ENCODE peak calls at places on chromosomes 12 and 14, in five cellular contexts. P, G, Q, E and Y are unnamed samples.

GRCh38 chr12:130160711-130161231 is 1.5 kb upstream of the FZD10 start:
- DNase-seq in P (no peak), G (no peak), Q (no peak), E (no peak), Y (no peak)

GRCh38 chr14:93958567-93959238 is 17.7 kb downstream of the ASB2 start:
- DNase-seq in P (no peak), G (no peak), Q (no peak), E (no peak), Y (no peak)

GRCh38 chr12:20030847-20031246 is 337.5 kb upstream of the PDE3A start:
- DNase-seq in P (no peak), G (peak; percentile 40), Q (no peak), E (peak; percentile 8), Y (no peak)

GRCh38 chr12:108696996-108697290 is 34.4 kb downstream of the CORO1C start:
- DNase-seq in P (no peak), G (no peak), Q (no peak), E (no peak), Y (no peak)

GRCh38 chr14:94446126-94446525 is 6.5 kb downstream of the SERPINA11 start:
- DNase-seq in P (no peak), G (no peak), Q (no peak), E (no peak), Y (no peak)

GRCh38 chr12:104291867-104292524 is 11.5 kb upstream of the EID3 start:
- DNase-seq in P (no peak), G (peak; percentile 15), Q (no peak), E (no peak), Y (no peak)

GRCh38 chr14:33846100-33846824 is 104.6 kb downstream of the EGLN3 start:
- DNase-seq in P (no peak), G (no peak), Q (no peak), E (no peak), Y (no peak)

GRCh38 chr12:52628111-52628507 is 9.8 kb upstream of the KRT73 start:
- DNase-seq in P (no peak), G (no peak), Q (no peak), E (no peak), Y (no peak)

GRCh38 chr12:54404061-54405004 is 14.7 kb downstream of the ITGA5 start:
- DNase-seq in P (peak; percentile 61), G (peak; percentile 77), Q (peak; percentile 70), E (peak; percentile 57), Y (no peak)

GRCh38 chr12:51189790-51190355 is 16.9 kb upstream of the TFCP2 start:
- DNase-seq in P (no peak), G (no peak), Q (no peak), E (no peak), Y (no peak)

GRCh38 chr14:54627718-54628345 is 60.9 kb downstream of the SAMD4A start:
- DNase-seq in P (peak; percentile 6), G (peak; percentile 83), Q (peak; percentile 64), E (no peak), Y (no peak)

GRCh38 chr14:101087614-101088394 is 184.3 kb upstream of the RTL1 start:
- DNase-seq in P (no peak), G (peak; percentile 26), Q (no peak), E (no peak), Y (no peak)

GRCh38 chr12:117360551-117361311 is 695 bp downstream of the NOS1 start:
- DNase-seq in P (no peak), G (no peak), Q (no peak), E (no peak), Y (no peak)

GRCh38 chr14:52269100-52269499 is 1.6 kb downstream of the PTGDR start:
- DNase-seq in P (no peak), G (no peak), Q (no peak), E (no peak), Y (no peak)

GRCh38 chr12:71636704-71637115 is 26.9 kb downstream of the ZFC3H1 start:
- DNase-seq in P (no peak), G (peak; percentile 82), Q (peak; percentile 68), E (peak; percentile 38), Y (no peak)

GRCh38 chr14:74911704-74912103 is 11.4 kb downstream of the RPS6KL1 start:
- DNase-seq in P (no peak), G (no peak), Q (no peak), E (peak; percentile 64), Y (no peak)

GRCh38 chr14:32370720-32371119 is 41.6 kb downstream of the AKAP6 start:
- DNase-seq in P (no peak), G (peak; percentile 49), Q (no peak), E (no peak), Y (no peak)

GRCh38 chr12:12008232-12008850 is 62.4 kb upstream of the BCL2L14 start:
- DNase-seq in P (peak; percentile 31), G (no peak), Q (peak; percentile 74), E (no peak), Y (no peak)

DNA sequence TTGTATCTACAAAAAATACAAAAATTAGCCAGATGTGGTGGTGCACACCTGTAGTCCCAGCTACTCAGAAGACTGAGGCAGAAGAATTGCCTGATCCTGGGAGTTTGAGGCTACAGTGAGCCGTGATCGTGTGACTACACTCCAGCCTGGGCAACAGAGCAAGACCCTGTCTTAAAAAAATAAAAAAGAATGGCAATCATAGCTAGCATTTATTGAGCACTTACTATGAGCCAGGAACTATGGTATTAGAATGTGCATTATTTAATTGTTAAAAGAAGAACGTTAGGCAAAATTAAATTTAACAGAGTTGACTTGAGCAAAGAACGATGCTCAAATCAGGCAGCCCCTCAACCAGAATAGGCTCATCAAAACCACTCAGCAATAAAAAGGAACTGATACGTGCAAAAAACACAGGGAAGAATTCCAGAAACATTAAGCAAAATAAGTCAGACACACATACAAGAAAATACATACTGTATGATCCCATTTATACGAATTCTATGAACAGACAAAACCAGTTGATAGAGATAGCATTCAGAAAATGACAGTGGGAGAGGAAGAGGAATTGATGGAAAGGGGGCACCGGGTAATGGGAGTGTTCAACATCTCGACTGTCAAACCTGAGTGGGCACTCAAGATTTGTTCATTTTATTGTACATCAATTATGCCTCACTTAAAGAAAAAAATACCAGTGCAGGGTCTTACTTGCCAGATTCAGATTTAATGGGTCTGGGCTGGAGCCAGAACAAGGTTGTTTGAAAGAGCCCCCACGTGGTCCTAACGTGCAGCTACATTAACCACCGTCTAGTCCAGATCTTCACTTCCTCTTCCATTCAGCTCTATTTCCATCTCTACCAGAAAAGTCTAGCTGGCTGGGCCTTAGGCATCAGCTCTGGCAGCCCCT is 8.0 kb downstream of the SCNN1A start:
- DNase-seq in P (no peak), G (peak; percentile 68), Q (peak; percentile 63), E (no peak), Y (no peak)
- TF ChIP-seq CTCF in P (peak; percentile 68), G (peak; percentile 20), Q (peak; percentile 20), E (no peak), Y (no peak)

GRCh38 chr12:57545809-57546437 is 1.1 kb downstream of the DCTN2 start:
- DNase-seq in P (no peak), G (no peak), Q (no peak), E (no peak), Y (no peak)

GRCh38 chr12:57549203-57549908 is 488 bp upstream of the KIF5A start:
- DNase-seq in P (no peak), G (no peak), Q (no peak), E (no peak), Y (no peak)

GRCh38 chr12:57547366-57548315 is 649 bp upstream of the DCTN2 start:
- DNase-seq in P (no peak), G (no peak), Q (no peak), E (no peak), Y (no peak)

GRCh38 chr12:57548488-57548887 is 1.4 kb upstream of the KIF5A start:
- DNase-seq in P (no peak), G (no peak), Q (no peak), E (no peak), Y (no peak)

DNA sequence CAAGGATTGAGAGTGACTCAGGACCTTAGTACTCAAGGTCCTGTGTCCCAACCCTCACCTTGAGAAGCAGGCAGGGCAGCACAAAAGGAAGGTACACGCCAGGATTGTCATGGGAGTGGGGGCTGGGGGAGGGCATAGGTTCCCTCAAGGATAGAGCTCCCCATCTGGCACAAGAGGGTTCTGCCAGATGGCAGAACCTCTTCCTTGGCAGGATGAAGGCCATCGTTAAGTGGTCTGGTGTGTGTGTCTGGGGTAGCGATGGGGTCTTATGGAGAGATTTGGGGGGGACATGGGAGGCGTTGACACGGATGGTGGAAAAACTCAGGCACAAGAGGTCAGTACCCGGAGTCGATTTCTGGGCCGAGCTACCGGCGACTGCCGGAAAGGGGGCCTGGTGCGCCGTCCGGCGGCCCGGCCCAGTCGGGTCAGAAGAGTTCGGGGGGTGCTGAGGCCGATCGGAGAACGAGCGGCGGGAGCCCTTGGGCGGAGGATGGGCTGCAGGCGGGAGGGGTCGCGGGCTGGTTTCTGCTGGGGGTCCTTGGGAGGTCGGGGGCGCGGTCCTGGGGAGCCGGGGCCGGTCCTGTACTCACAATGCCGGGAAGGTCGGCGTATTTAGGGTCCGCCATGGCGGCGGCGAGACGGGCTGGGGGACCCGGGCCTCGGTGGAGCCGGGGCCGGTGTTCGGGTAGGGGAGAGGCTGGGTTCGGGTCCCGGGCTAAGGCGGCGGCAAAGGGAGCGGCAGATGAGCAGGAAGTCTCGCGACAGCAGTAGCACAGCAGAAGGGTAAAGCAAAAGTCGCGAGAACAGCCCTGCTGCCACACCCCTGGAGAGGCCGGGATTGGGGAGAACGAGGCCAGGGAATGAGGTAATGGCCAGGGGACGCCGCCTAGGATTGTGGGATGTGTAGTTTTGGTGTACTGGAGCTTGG is at the start of gene DCTN2:
- DNase-seq in P (peak; percentile 91), G (peak; percentile 97), Q (peak; percentile 98), E (peak; percentile 97), Y (peak; percentile 81)
- TF ChIP-seq CTCF in P (no peak), G (peak; percentile 4), Q (no peak), E (no peak), Y (no peak)

GRCh38 chr14:91281346-91281745 is 36.8 kb upstream of the GPR68 start:
- DNase-seq in P (no peak), G (no peak), Q (no peak), E (no peak), Y (no peak)

GRCh38 chr14:91279354-91279753 is 34.9 kb upstream of the GPR68 start:
- DNase-seq in P (no peak), G (no peak), Q (no peak), E (no peak), Y (no peak)

GRCh38 chr14:91278383-91278715 is 33.8 kb upstream of the GPR68 start:
- DNase-seq in P (no peak), G (no peak), Q (no peak), E (no peak), Y (no peak)

GRCh38 chr14:91277546-91278382 is 33.3 kb upstream of the GPR68 start:
- DNase-seq in P (no peak), G (no peak), Q (no peak), E (no peak), Y (no peak)

GRCh38 chr14:91280129-91280528 is 35.6 kb upstream of the GPR68 start:
- DNase-seq in P (no peak), G (no peak), Q (no peak), E (no peak), Y (no peak)
- TF ChIP-seq CTCF in P (no peak), G (no peak), Q (no peak), E (no peak), Y (no peak)

GRCh38 chr12:60394680-60395079 is 798.9 kb downstream of the SLC16A7 start:
- DNase-seq in P (no peak), G (peak; percentile 9), Q (no peak), E (no peak), Y (no peak)

GRCh38 chr12:60402996-60403395 is 807.2 kb downstream of the SLC16A7 start:
- DNase-seq in P (no peak), G (no peak), Q (no peak), E (no peak), Y (no peak)

GRCh38 chr12:60393093-60393492 is 797.3 kb downstream of the SLC16A7 start:
- DNase-seq in P (no peak), G (no peak), Q (no peak), E (no peak), Y (no peak)

GRCh38 chr12:60398547-60398946 is 802.7 kb downstream of the SLC16A7 start:
- DNase-seq in P (no peak), G (no peak), Q (no peak), E (no peak), Y (no peak)

GRCh38 chr12:60399064-60399463 is 803.2 kb downstream of the SLC16A7 start:
- DNase-seq in P (no peak), G (no peak), Q (no peak), E (no peak), Y (no peak)
- TF ChIP-seq CTCF in P (no peak), G (no peak), Q (no peak), E (no peak), Y (no peak)